ENCODE peak calls at places on chromosomes 2 and 18, in six cellular contexts. N is neuronal stem cell, Z is MM.1S, H is osteoblast, Q is GM23248, L is astrocyte. F is an unnamed sample.

GRCh38 chr2:153222231-153223165 is 256.1 kb downstream of the RPRM start:
- DNase-seq in Z (no peak), H (no peak), L (peak), N (no peak), Q (no peak), F (no peak)

GRCh38 chr2:3656762-3657691 is 973 bp upstream of the ALLC start:
- DNase-seq in L (no peak), Q (no peak), H (peak), Z (no peak), N (no peak), F (no peak)

GRCh38 chr18:66271927-66272326 is 332.0 kb downstream of the CDH19 start:
- DNase-seq in L (no peak), Q (no peak), H (no peak), N (no peak), Z (no peak), F (no peak)

GRCh38 chr2:148021059-148021985 is at the start of gene MBD5:
- DNase-seq in H (no peak), Z (peak), L (peak), N (no peak), Q (peak), F (peak)

GRCh38 chr2:215447056-215447455 is 11.2 kb upstream of the FN1 start:
- DNase-seq in L (no peak), H (no peak), Q (no peak), N (no peak), Z (no peak), F (no peak)

GRCh38 chr2:157468931-157469708 is 25.2 kb upstream of the CYTIP start:
- DNase-seq in Q (peak), N (no peak), L (peak), H (peak), Z (peak), F (peak)

GRCh38 chr2:62217980-62218379 is 22.1 kb downstream of the B3GNT2 start:
- DNase-seq in Q (peak), L (peak), Z (no peak), H (peak), N (no peak), F (no peak)

GRCh38 chr2:11598228-11598731 is 64.4 kb downstream of the GREB1 start:
- DNase-seq in N (no peak), H (no peak), Z (peak), L (no peak), Q (no peak), F (no peak)

GRCh38 chr2:190443778-190444481 is 35.8 kb downstream of the MFSD6 start:
- DNase-seq in H (peak), Z (no peak), Q (peak), L (peak), N (no peak), F (peak)

GRCh38 chr2:40208478-40208877 is 243.4 kb downstream of the SLC8A1 start:
- DNase-seq in Q (no peak), N (no peak), H (no peak), Z (no peak), L (no peak), F (no peak)

GRCh38 chr18:65035701-65036100 is 715.1 kb upstream of the CDH7 start:
- DNase-seq in Q (no peak), N (no peak), H (no peak), Z (no peak), L (no peak), F (no peak)

GRCh38 chr2:6308986-6309385 is 556.7 kb downstream of the CMPK2 start:
- DNase-seq in H (no peak), Z (no peak), N (no peak), Q (no peak), L (no peak), F (no peak)

GRCh38 chr2:44944102-44944951 is 2.8 kb downstream of the SIX3 start:
- DNase-seq in N (no peak), Q (peak), L (no peak), H (peak), Z (no peak), F (no peak)

GRCh38 chr2:26299488-26300092 is 46.4 kb upstream of the SELENOI start:
- DNase-seq in L (peak), Q (peak), H (no peak), N (peak), Z (no peak), F (peak)

GRCh38 chr2:73260338-73260984 is 23.8 kb downstream of the FBXO41 start:
- DNase-seq in Q (peak), Z (peak), N (no peak), H (peak), L (peak), F (peak)

GRCh38 chr2:170237572-170238120 is 59.7 kb downstream of the MYO3B start:
- DNase-seq in N (no peak), Q (no peak), L (no peak), Z (no peak), H (no peak), F (no peak)

GRCh38 chr2:175630319-175631246 is 371.5 kb downstream of the LNPK start:
- DNase-seq in N (no peak), Q (no peak), H (no peak), Z (no peak), L (no peak), F (peak)

GRCh38 chr2:130387804-130388203 is 31.9 kb downstream of the PTPN18 start:
- DNase-seq in N (no peak), L (no peak), Z (no peak), H (no peak), Q (no peak), F (no peak)

GRCh38 chr2:55810621-55811020 is 113.0 kb downstream of the EFEMP1 start:
- DNase-seq in N (no peak), Z (no peak), H (no peak), Q (peak), L (no peak), F (no peak)

GRCh38 chr18:27991391-27991790 is 185.5 kb downstream of the CDH2 start:
- DNase-seq in Z (no peak), H (no peak), N (no peak), L (peak), Q (no peak), F (no peak)

GRCh38 chr2:134648547-134648946 is 70.3 kb downstream of the TMEM163 start:
- DNase-seq in H (no peak), Q (no peak), N (no peak), Z (no peak), L (peak), F (peak)

GRCh38 chr2:237731663-237732062 is 66.9 kb upstream of the RBM44 start:
- DNase-seq in Q (peak), N (no peak), H (peak), Z (no peak), L (peak), F (peak)

GRCh38 chr2:71892132-71892730 is 255.4 kb downstream of the CYP26B1 start:
- DNase-seq in H (no peak), N (no peak), L (no peak), Q (no peak), Z (no peak), F (no peak)

GRCh38 chr18:25289040-25289631 is 62.8 kb downstream of the ZNF521 start:
- DNase-seq in Q (peak), N (no peak), L (peak), Z (no peak), H (peak), F (peak)

GRCh38 chr2:15058628-15059157 is 426.2 kb downstream of the LRATD1 start:
- DNase-seq in N (no peak), L (no peak), Z (no peak), Q (no peak), H (no peak), F (no peak)

GRCh38 chr18:46677609-46678470 is 20.8 kb upstream of the LOXHD1 start:
- DNase-seq in Z (no peak), H (no peak), L (no peak), N (no peak), Q (peak), F (peak)

GRCh38 chr2:68295523-68295922 is 24.2 kb downstream of the CNRIP1 start:
- DNase-seq in H (no peak), Q (no peak), Z (peak), N (no peak), L (no peak), F (no peak)

GRCh38 chr2:237208373-237209045 is 122.8 kb downstream of the COPS8 start:
- DNase-seq in H (no peak), Q (peak), L (peak), N (no peak), Z (no peak), F (no peak)

GRCh38 chr2:165010556-165010955 is 55.2 kb upstream of the SLC38A11 start:
- DNase-seq in H (no peak), N (no peak), Q (no peak), Z (no peak), L (no peak), F (no peak)

GRCh38 chr2:28558918-28559317 is 63.1 kb downstream of the PLB1 start:
- DNase-seq in Z (no peak), L (no peak), Q (no peak), H (no peak), N (no peak), F (no peak)

GRCh38 chr2:64036343-64036742 is 17.1 kb upstream of the VPS54 start:
- DNase-seq in L (peak), H (peak), N (no peak), Q (peak), Z (peak), F (peak)

GRCh38 chr2:54597153-54597827 is 126.2 kb upstream of the EML6 start:
- DNase-seq in Z (no peak), Q (no peak), L (peak), H (no peak), N (no peak), F (no peak)

GRCh38 chr2:169185711-169186110 is 116.3 kb downstream of the DHRS9 start:
- DNase-seq in H (no peak), Z (no peak), Q (no peak), N (no peak), L (no peak), F (no peak)

GRCh38 chr2:45029215-45029614 is 20.0 kb upstream of the SIX2 start:
- DNase-seq in L (no peak), Z (no peak), N (no peak), Q (no peak), H (no peak), F (no peak)

GRCh38 chr2:15163316-15163715 is 397.8 kb downstream of the NBAS start:
- DNase-seq in N (no peak), Q (peak), Z (no peak), H (peak), L (peak), F (no peak)

GRCh38 chr18:79379251-79379905 is 16.4 kb upstream of the NFATC1 start:
- DNase-seq in Z (no peak), L (no peak), Q (no peak), H (no peak), N (no peak), F (no peak)

GRCh38 chr2:206616141-206616540 is 26.1 kb upstream of the FAM237A start:
- DNase-seq in L (no peak), Z (no peak), H (no peak), Q (no peak), N (no peak), F (no peak)

GRCh38 chr2:139492301-139492700 is 712.1 kb upstream of the NXPH2 start:
- DNase-seq in Q (no peak), Z (no peak), L (no peak), H (no peak), N (no peak), F (no peak)

GRCh38 chr2:46297546-46298271 is 502 bp downstream of the EPAS1 start:
- DNase-seq in Z (peak), N (peak), H (peak), Q (peak), L (no peak), F (peak)

GRCh38 chr2:200447139-200447855 is 62.6 kb downstream of the KCTD18 start:
- DNase-seq in H (no peak), N (no peak), Z (no peak), Q (peak), L (peak), F (no peak)

GRCh38 chr2:105571445-105571987 is 172.7 kb upstream of the FHL2 start:
- DNase-seq in Z (no peak), L (no peak), Q (no peak), H (no peak), N (no peak), F (no peak)

GRCh38 chr2:105569616-105570015 is 170.8 kb upstream of the FHL2 start:
- DNase-seq in Q (no peak), L (no peak), N (no peak), Z (no peak), H (no peak), F (no peak)

GRCh38 chr2:105570757-105571156 is 171.9 kb upstream of the FHL2 start:
- DNase-seq in H (no peak), N (no peak), Q (no peak), Z (no peak), L (no peak), F (no peak)

GRCh38 chr2:105570326-105570725 is 171.5 kb upstream of the FHL2 start:
- DNase-seq in Q (no peak), H (no peak), N (no peak), L (no peak), Z (no peak), F (no peak)

GRCh38 chr2:105568323-105568610 is 169.4 kb upstream of the FHL2 start:
- DNase-seq in Z (no peak), H (no peak), N (no peak), L (peak), Q (no peak), F (no peak)
- H2AFZ ChIP-seq in Z (no peak), H (no peak), N (no peak), L (peak), Q (no peak), F (no peak)

DNA sequence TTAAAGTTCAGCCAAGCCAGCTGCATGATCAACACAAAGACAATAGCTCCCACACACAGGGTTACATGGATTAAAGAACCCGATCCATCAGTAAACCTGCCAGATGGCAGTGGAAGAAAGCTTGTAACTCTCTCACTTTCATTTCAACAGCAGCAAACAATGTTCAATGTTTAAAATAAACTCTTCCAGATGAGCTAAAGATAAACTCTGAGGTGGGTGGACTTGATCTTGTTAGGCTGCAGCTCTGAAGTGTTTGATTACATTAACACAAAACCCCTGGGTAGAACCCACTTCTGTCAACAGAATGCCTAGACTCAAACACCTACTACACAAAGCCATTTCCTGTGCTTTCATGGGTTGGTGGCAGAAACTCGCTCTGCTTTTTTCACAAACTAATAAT is 13.9 kb downstream of the RDH14 start:
- DNase-seq in N (no peak), H (no peak), L (no peak), Q (no peak), Z (peak), F (no peak)
- H2AFZ ChIP-seq in N (peak), H (peak), L (no peak), Q (peak), Z (peak), F (no peak)

DNA sequence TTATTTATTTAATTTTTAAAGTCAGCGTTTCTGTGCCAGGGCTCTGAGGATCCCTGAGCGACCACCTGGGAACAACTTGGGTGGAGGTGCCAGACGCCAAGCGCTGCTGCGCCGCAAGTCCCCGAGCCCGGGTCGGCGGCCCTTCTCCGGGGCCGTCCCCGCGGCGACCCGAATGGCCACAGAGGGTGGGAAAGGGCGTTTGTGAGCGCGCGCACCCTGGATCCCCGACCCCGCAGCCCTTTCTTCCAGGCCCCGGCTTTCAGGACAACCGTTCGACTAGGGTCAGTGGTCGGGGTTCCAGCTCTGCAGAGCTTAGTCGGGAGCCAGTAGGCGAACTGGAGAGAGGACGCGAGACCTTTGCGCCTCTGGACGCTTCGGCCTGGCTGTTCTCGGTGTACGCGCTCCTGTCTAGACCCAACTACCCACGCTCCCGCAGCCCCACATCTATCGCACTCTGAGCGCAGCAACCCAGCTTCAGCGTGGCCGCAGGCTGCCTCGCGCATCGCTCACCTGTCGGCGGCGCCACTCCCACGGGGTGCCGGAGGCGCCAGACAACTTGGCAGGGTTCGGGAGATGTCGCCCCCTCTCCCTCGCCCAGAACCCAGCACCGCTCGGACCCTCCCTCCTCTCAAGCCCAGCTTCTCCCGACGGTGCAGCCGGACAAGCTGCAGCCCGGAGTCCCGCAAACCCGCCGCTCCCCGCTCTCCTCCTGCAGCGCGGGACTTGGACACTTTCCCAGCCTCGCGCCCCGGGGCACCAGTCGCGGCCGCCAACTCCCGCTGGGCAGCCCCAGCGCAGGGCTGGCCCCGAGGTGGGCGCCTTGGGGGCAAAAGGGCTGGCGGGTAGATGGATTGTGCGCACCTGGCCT is 785 bp downstream of the LYPD1 start:
- DNase-seq in H (no peak), Z (no peak), Q (peak), L (no peak), N (no peak), F (peak)
- H2AFZ ChIP-seq in H (peak), Z (no peak), Q (peak), L (peak), N (peak), F (peak)

DNA sequence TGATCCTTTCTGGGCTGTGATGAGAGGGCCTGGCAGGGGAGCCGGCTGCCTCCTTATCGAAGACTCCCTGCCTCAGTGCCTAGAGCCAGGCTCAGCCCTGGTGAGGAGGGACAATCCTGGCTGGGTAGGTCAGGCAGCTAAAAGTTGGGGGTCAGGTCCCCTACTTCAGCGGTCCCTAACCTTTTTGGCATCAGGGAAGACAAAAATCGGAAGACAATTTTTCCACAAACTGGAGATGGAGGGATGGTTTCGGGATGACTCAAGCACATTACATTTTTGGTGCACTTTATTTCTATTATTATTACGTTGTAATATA is 53.1 kb downstream of the HS1BP3 start:
- DNase-seq in Q (no peak), N (no peak), L (no peak), H (no peak), Z (no peak), F (no peak)
- H2AFZ ChIP-seq in Q (no peak), N (no peak), L (no peak), H (no peak), Z (no peak), F (no peak)

GRCh38 chr2:167135691-167136090 is 247.4 kb downstream of the XIRP2 start:
- DNase-seq in Z (peak), H (no peak), N (no peak), Q (no peak), L (no peak), F (no peak)
- H2AFZ ChIP-seq in Z (no peak), H (no peak), N (peak), Q (no peak), L (peak), F (peak)

F was measured in mammary epithelial cell.